ENCODE peak calls at places on chromosomes 12 and 14, in eight cellular contexts. O is left ventricle myocardium inferior; X is skeletal muscle cell; N is cardiac muscle cell; K is aorta; H is gastrocnemius medialis; F is naive thymus-derived CD4-positive, alpha-beta T cell; W is cardiac fibroblast. P is an unnamed sample.

GRCh38 chr14:84541008-84541407 is 988.9 kb upstream of the FLRT2 start:
- DNase-seq in W (no peak), K (no peak), H (no peak), O (no peak), N (no peak), F (no peak), X (no peak), P (no peak)

GRCh38 chr14:77508249-77508648 is 9.6 kb upstream of the ISM2 start:
- DNase-seq in K (no peak), F (no peak), W (peak; percentile 85), O (no peak), H (no peak), X (peak; percentile 47), N (peak; percentile 88), P (no peak)

GRCh38 chr14:104149617-104150141 is 11.3 kb downstream of the KIF26A start:
- DNase-seq in X (no peak), O (no peak), F (no peak), W (no peak), N (peak; percentile 27), H (no peak), K (peak; percentile 65), P (peak; percentile 97)

GRCh38 chr12:52415870-52416750 is 10.0 kb upstream of the KRT82 start:
- DNase-seq in N (peak; percentile 95), K (no peak), H (peak; percentile 62), X (peak; percentile 59), W (peak; percentile 96), F (no peak), O (no peak), P (no peak)

GRCh38 chr14:78310263-78310662 is 140.1 kb downstream of the NRXN3 start:
- DNase-seq in K (no peak), O (no peak), X (no peak), W (no peak), F (no peak), H (no peak), N (no peak), P (no peak)

GRCh38 chr12:24562761-24563392 is 386.0 kb downstream of the BCAT1 start:
- DNase-seq in O (peak; percentile 37), X (no peak), W (peak; percentile 57), F (no peak), H (no peak), N (peak; percentile 42), K (peak; percentile 60), P (peak; percentile 69)

GRCh38 chr12:570237-570925 is 92.9 kb downstream of the NINJ2 start:
- DNase-seq in F (no peak), O (peak; percentile 81), N (peak; percentile 89), H (peak; percentile 85), W (peak; percentile 88), K (peak; percentile 91), X (peak; percentile 56), P (peak; percentile 96)

GRCh38 chr14:89479802-89480201 is 62.8 kb upstream of the FOXN3 start:
- DNase-seq in O (no peak), X (no peak), K (no peak), W (peak; percentile 72), H (no peak), N (peak; percentile 42), F (no peak), P (no peak)

GRCh38 chr12:46774011-46774633 is 51.7 kb downstream of the SLC38A4 start:
- DNase-seq in N (peak; percentile 13), W (peak; percentile 70), H (peak; percentile 53), O (no peak), X (no peak), F (no peak), K (no peak), P (no peak)

GRCh38 chr12:4979737-4980136 is 63.9 kb upstream of the KCNA5 start:
- DNase-seq in W (no peak), K (no peak), N (no peak), H (no peak), X (no peak), O (no peak), F (no peak), P (no peak)

GRCh38 chr12:62436164-62436503 is 30.5 kb upstream of the MON2 start:
- DNase-seq in H (no peak), N (no peak), F (no peak), W (no peak), K (peak; percentile 47), X (no peak), O (no peak), P (no peak)

GRCh38 chr14:21185506-21185905 is 29.6 kb upstream of the OR5AU1 start:
- DNase-seq in K (no peak), N (peak; percentile 78), X (no peak), O (no peak), F (no peak), W (peak; percentile 35), H (no peak), P (no peak)

GRCh38 chr14:56487090-56487667 is 92.4 kb upstream of the TMEM260 start:
- DNase-seq in H (no peak), W (peak; percentile 59), N (peak; percentile 57), O (no peak), K (no peak), F (no peak), X (no peak), P (no peak)

GRCh38 chr14:89276424-89276975 is 140.5 kb downstream of the FOXN3 start:
- DNase-seq in W (peak; percentile 27), N (peak; percentile 16), O (no peak), K (no peak), F (no peak), X (peak; percentile 28), H (no peak), P (no peak)

GRCh38 chr12:84355561-84355960 is 557.0 kb downstream of the SLC6A15 start:
- DNase-seq in O (no peak), F (no peak), H (no peak), X (no peak), W (no peak), K (no peak), N (no peak), P (no peak)

DNA sequence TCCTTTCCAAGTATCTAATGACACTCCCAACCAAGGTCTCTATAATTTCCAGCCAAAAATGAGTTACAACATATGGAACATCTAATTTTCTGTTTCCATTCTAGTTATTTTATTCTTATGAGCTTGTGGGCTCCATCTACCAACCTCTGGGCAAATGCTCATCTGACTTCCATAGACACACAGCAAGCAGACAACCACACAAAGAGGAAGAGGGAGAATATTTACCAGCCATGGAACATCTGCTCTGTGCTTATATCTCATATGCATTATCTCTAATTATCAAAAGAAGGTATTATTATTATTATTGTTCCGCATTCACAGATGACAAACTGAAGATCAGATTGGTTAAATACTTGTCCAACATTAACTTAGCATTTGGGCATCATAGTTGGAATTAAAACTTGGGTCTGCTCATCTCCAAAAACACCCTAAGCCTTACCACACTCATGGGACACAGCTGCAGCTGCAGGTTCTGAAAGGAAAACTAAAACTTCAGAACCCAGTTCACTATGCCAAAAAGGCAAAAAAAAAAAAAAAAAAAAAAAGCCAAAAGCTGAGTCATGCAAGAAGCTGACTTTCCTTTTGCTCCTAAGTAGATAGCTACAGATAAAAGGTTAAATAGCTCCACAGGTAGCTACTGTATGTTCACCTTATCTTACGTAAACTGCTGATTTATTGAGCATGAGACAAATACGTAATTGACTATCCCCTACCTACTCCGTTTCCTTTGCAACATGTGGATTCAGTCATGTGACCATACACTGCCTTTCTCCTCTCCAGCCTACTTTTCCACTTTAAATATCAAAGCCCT is 23.6 kb upstream of the TCL1B start:
- DNase-seq in K (no peak), N (no peak), H (no peak), F (no peak), O (no peak), W (no peak), X (no peak), P (no peak)
- H3K4me3 ChIP-seq in K (no peak overlapping the region), N (no peak overlapping the region), H (no peak overlapping the region), F (no peak overlapping the region), O (peak overlapping the region; percentile 14), W (no peak overlapping the region), X (no peak overlapping the region), P (no peak overlapping the region)

GRCh38 chr12:21598651-21599050 is 6.0 kb downstream of the GYS2 start:
- DNase-seq in H (no peak), N (no peak), F (no peak), W (no peak), X (no peak), K (no peak), O (no peak), P (no peak)
- H3K4me3 ChIP-seq in H (no peak overlapping the region), N (no peak overlapping the region), F (no peak overlapping the region), W (no peak overlapping the region), X (no peak overlapping the region), K (no peak overlapping the region), O (no peak overlapping the region), P (no peak overlapping the region)

GRCh38 chr12:120455302-120455701 is 9.1 kb downstream of the GATC start:
- DNase-seq in F (no peak), K (no peak), X (no peak), O (no peak), H (no peak), N (no peak), W (no peak), P (no peak)
- H3K4me3 ChIP-seq in F (no peak overlapping the region), K (no peak overlapping the region), X (no peak overlapping the region), O (no peak overlapping the region), H (no peak overlapping the region), N (no peak overlapping the region), W (no peak overlapping the region), P (no peak overlapping the region)

GRCh38 chr14:24272442-24272841 is 1.0 kb upstream of the RABGGTA start:
- DNase-seq in O (no peak), K (no peak), N (no peak), X (no peak), F (no peak), W (no peak), H (no peak), P (no peak)
- H3K4me3 ChIP-seq in O (no peak overlapping the region), K (no peak overlapping the region), N (no peak overlapping the region), X (no peak overlapping the region), F (no peak overlapping the region), W (no peak overlapping the region), H (no peak overlapping the region), P (no peak overlapping the region)

GRCh38 chr14:75067212-75067611 is 2.2 kb upstream of the ZC2HC1C start:
- DNase-seq in W (no peak), N (no peak), F (no peak), K (no peak), H (no peak), X (no peak), O (no peak), P (no peak)
- H3K4me3 ChIP-seq in W (no peak overlapping the region), N (no peak overlapping the region), F (no peak overlapping the region), K (no peak overlapping the region), H (no peak overlapping the region), X (no peak overlapping the region), O (peak overlapping the region; percentile 70), P (no peak overlapping the region)

DNA sequence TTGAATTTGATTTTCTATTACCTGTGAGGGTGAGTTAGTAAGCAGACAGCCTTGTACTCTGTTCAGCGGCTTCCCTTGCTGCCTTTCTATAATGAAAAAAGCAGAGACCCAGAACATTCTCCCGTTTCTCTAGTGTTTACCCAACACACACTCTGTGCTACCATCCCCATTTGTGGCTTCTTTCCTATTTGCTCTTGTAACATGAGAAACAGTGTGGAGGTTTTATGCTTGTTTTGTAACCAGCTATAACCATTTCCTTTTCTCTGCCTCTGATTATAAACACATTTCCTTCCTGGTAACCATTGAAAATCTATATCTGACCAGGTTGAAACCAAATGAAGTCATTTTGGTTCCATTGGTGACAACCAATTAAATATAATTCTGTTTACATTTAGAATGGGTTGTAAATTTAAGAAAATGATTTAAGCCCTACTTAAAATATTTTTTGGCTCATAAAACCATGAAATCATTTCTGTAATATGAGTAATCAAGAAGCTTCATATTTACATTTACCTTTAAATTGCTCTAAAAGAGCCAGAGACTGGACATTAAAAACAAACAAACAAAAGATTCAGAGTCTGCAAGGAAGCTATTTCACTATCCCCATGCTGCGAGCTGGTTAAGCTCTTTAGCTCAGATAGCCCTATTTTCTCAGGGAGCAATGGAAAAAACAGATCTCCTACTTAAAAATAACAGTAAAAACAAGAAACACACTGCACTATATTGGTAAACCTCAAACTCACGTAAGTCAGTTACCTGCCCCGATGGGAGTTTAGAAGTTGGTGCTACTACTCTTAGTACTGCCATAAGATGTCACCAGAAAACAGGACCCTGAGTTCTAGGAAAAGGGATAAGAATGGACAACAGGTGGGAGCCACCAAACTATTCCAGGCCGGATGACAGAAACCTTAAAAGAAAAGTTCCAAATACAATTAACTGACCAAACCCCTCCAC is 206.5 kb upstream of the EEA1 start:
- DNase-seq in F (no peak), K (no peak), W (no peak), X (peak; percentile 64), H (no peak), O (no peak), N (no peak), P (no peak)
- H3K4me3 ChIP-seq in F (no peak overlapping the region), K (no peak overlapping the region), W (no peak overlapping the region), X (no peak overlapping the region), H (no peak overlapping the region), O (no peak overlapping the region), N (no peak overlapping the region), P (no peak overlapping the region)

P was measured in H7.